ENCODE peak calls at places on chromosomes 3 and 15, in eight cellular contexts. O is naive thymus-derived CD8-positive, alpha-beta T cell; E is CD14-positive monocyte; K is aorta; V is dorsolateral prefrontal cortex; B is hippocampal formation; N is stimulated activated CD4-positive, alpha-beta T cell treated with anti-CD3 and anti-CD28 coated beads, Interleukin-12 subunit alpha, Interleukin-12 subunit beta, amount 100 ng/mL, for 48 hours; H is HAP-1. P is an unnamed sample.
A peak's percentile ranks its signal among the peaks of the same experiment; 100 is the strongest.

GRCh38 chr3:177694316-177694715 is 497.0 kb upstream of the TBL1XR1 start:
- DNase-seq in O (no peak), E (no peak), K (no peak), V (no peak), B (no peak), N (no peak), H (no peak), P (peak; percentile 16)

GRCh38 chr3:16916840-16917239 is 32.1 kb downstream of the PLCL2 start:
- DNase-seq in O (no peak), E (no peak), K (no peak), V (no peak), B (no peak), N (no peak), H (no peak), P (no peak)

GRCh38 chr15:47885921-47886320 is 168.6 kb downstream of the SEMA6D start:
- DNase-seq in O (no peak), E (no peak), K (no peak), V (no peak), B (no peak), N (no peak), H (no peak), P (no peak)

GRCh38 chr3:188900421-188900941 is 271.3 kb upstream of the TPRG1 start:
- DNase-seq in O (no peak), E (no peak), K (no peak), V (no peak), B (no peak), N (no peak), H (no peak), P (no peak)

GRCh38 chr3:112497897-112498548 is 1.2 kb downstream of the BTLA start:
- DNase-seq in O (no peak), E (no peak), K (no peak), V (no peak), B (no peak), N (no peak), H (no peak), P (no peak)

GRCh38 chr15:72585659-72586058 is 68.8 kb upstream of the GOLGA6B start:
- DNase-seq in O (no peak), E (no peak), K (no peak), V (no peak), B (peak; percentile 3), N (no peak), H (no peak), P (no peak)

GRCh38 chr3:33544126-33544525 is 103.9 kb upstream of the UBP1 start:
- DNase-seq in O (no peak), E (no peak), K (no peak), V (no peak), B (no peak), N (no peak), H (no peak), P (no peak)

GRCh38 chr15:60006203-60006782 is 2.2 kb downstream of the FOXB1 start:
- DNase-seq in O (no peak), E (no peak), K (no peak), V (no peak), B (no peak), N (peak; percentile 45), H (no peak), P (no peak)

GRCh38 chr3:171260430-171260829 is 199.8 kb downstream of the TNIK start:
- DNase-seq in O (no peak), E (no peak), K (no peak), V (no peak), B (peak; percentile 49), N (no peak), H (no peak), P (no peak)

GRCh38 chr3:101878589-101878988 is 29.3 kb downstream of the NFKBIZ start:
- DNase-seq in O (no peak), E (no peak), K (no peak), V (no peak), B (no peak), N (no peak), H (no peak), P (no peak)

GRCh38 chr15:55245058-55245457 is 44.6 kb downstream of the RAB27A start:
- DNase-seq in O (no peak), E (no peak), K (no peak), V (no peak), B (no peak), N (no peak), H (no peak), P (no peak)

GRCh38 chr3:57464801-57465200 is 79.3 kb downstream of the DNAH12 start:
- DNase-seq in O (no peak), E (no peak), K (no peak), V (no peak), B (no peak), N (no peak), H (no peak), P (no peak)

GRCh38 chr3:10985181-10985580 is 7.4 kb upstream of the SLC6A1 start:
- DNase-seq in O (no peak), E (no peak), K (no peak), V (no peak), B (no peak), N (no peak), H (no peak), P (no peak)

GRCh38 chr3:190506271-190506670 is 7.6 kb upstream of the IL1RAP start:
- DNase-seq in O (no peak), E (no peak), K (no peak), V (no peak), B (no peak), N (no peak), H (no peak), P (no peak)

GRCh38 chr3:150236683-150237082 is 171.4 kb upstream of the TSC22D2 start:
- DNase-seq in O (no peak), E (no peak), K (no peak), V (no peak), B (no peak), N (no peak), H (no peak), P (no peak)

GRCh38 chr15:63495343-63495742 is 9.1 kb upstream of the USP3 start:
- DNase-seq in O (no peak), E (no peak), K (no peak), V (no peak), B (no peak), N (no peak), H (no peak), P (no peak)

GRCh38 chr3:98695816-98696215 is 67.3 kb upstream of the ST3GAL6 start:
- DNase-seq in O (no peak), E (no peak), K (no peak), V (no peak), B (no peak), N (no peak), H (no peak), P (no peak)

GRCh38 chr3:32842987-32843386 is 25.2 kb downstream of the TRIM71 start:
- DNase-seq in O (no peak), E (no peak), K (no peak), V (no peak), B (no peak), N (no peak), H (no peak), P (no peak)

GRCh38 chr3:64956619-64957018 is 268.8 kb upstream of the ADAMTS9 start:
- DNase-seq in O (no peak), E (no peak), K (no peak), V (no peak), B (no peak), N (no peak), H (no peak), P (no peak)

GRCh38 chr3:73470851-73471250 is 153.9 kb downstream of the PDZRN3 start:
- DNase-seq in O (no peak), E (no peak), K (no peak), V (no peak), B (no peak), N (no peak), H (no peak), P (no peak)

GRCh38 chr3:116342499-116342898 is 102.8 kb downstream of the LSAMP start:
- DNase-seq in O (no peak), E (no peak), K (no peak), V (no peak), B (no peak), N (no peak), H (no peak), P (no peak)

GRCh38 chr3:50620420-50620819 is 3.5 kb downstream of the MAPKAPK3 start:
- DNase-seq in O (no peak), E (peak; percentile 89), K (no peak), V (no peak), B (peak; percentile 36), N (no peak), H (no peak), P (peak; percentile 48)

GRCh38 chr3:69200384-69201068 is 78.1 kb upstream of the LMOD3 start:
- DNase-seq in O (no peak), E (no peak), K (no peak), V (no peak), B (no peak), N (no peak), H (no peak), P (no peak)

GRCh38 chr15:88241060-88241459 is 15.5 kb downstream of the NTRK3 start:
- DNase-seq in O (no peak), E (no peak), K (peak; percentile 47), V (no peak), B (no peak), N (no peak), H (no peak), P (no peak)

GRCh38 chr3:151460774-151461450 is at the start of gene IGSF10:
- DNase-seq in O (no peak), E (no peak), K (peak; percentile 76), V (no peak), B (no peak), N (no peak), H (no peak), P (no peak)

GRCh38 chr15:76135516-76135915 is 75.7 kb downstream of the TMEM266 start:
- DNase-seq in O (no peak), E (no peak), K (no peak), V (no peak), B (no peak), N (no peak), H (no peak), P (no peak)

GRCh38 chr3:158702815-158703481 is 29.3 kb downstream of the RARRES1 start:
- DNase-seq in O (no peak), E (no peak), K (no peak), V (no peak), B (no peak), N (no peak), H (no peak), P (no peak)

GRCh38 chr3:58013973-58014649 is 5.9 kb downstream of the FLNB start:
- DNase-seq in O (no peak), E (no peak), K (peak; percentile 86), V (peak; percentile 53), B (no peak), N (no peak), H (no peak), P (no peak)

GRCh38 chr15:90231028-90232017 is 2.4 kb downstream of the CIB1 start:
- DNase-seq in O (peak; percentile 67), E (peak; percentile 94), K (no peak), V (no peak), B (no peak), N (peak; percentile 38), H (no peak), P (no peak)

GRCh38 chr3:141960731-141961130 is 84.3 kb downstream of the ATP1B3 start:
- DNase-seq in O (no peak), E (no peak), K (no peak), V (no peak), B (no peak), N (no peak), H (no peak), P (no peak)

GRCh38 chr3:59886790-59887189 is 837.0 kb upstream of the CFAP20DC start:
- DNase-seq in O (no peak), E (no peak), K (no peak), V (no peak), B (no peak), N (no peak), H (no peak), P (no peak)

GRCh38 chr15:72365844-72366243 is 10.0 kb downstream of the HEXA start:
- DNase-seq in O (no peak), E (peak; percentile 57), K (no peak), V (no peak), B (no peak), N (no peak), H (no peak), P (peak; percentile 61)

GRCh38 chr3:45948409-45948808 is 5.1 kb downstream of the CXCR6 start:
- DNase-seq in O (no peak), E (no peak), K (no peak), V (no peak), B (no peak), N (no peak), H (no peak), P (no peak)

GRCh38 chr3:187852842-187853727 is 107.8 kb upstream of the BCL6 start:
- DNase-seq in O (no peak), E (no peak), K (no peak), V (no peak), B (no peak), N (no peak), H (no peak), P (no peak)

P was measured in KG1.